ENCODE peak calls at places on chromosomes 13 and 19, in ten cellular contexts. X is effector memory CD4-positive, alpha-beta T cell; K is activated T-helper 2 cell treated with anti-CD3 and anti-CD28 coated beads, Interferon-gamma antibody, Interleukin-2, Interleukin-4, amounts not matched to agents 10 μg/mL and 5 μg/mL and 100 μg/mL, durations not matched to agents 14 hours and 24 hours and 36 hours; S is activated CD4-positive, alpha-beta T cell treated with anti-CD3 and anti-CD28 coated beads, Interleukin-2, amount 50 U/mL, for 1 hour; Y is AG09319; B is T-helper 17 cell; I is Calu3; E is amniotic stem cell; H is stimulated activated CD4-positive, alpha-beta T cell treated with anti-CD3 and anti-CD28 coated beads, Interleukin-4, amount 100 ng/mL, for 1 hour; Z is T-helper 2 cell. O is an unnamed sample.

GRCh38 chr13:48853381-48854102 is 122.2 kb upstream of the FNDC3A start:
- DNase-seq in E (no peak), K (no peak), Y (no peak), I (no peak), Z (no peak), X (no peak), H (no peak), S (no peak), B (no peak), O (no peak)

GRCh38 chr13:40445557-40445990 is 220.9 kb downstream of the FOXO1 start:
- DNase-seq in X (no peak), E (no peak), H (no peak), Z (no peak), B (no peak), K (no peak), I (no peak), S (no peak), Y (no peak), O (peak)

GRCh38 chr19:16351133-16351809 is 26.6 kb downstream of the KLF2 start:
- DNase-seq in K (no peak), X (no peak), Y (no peak), Z (no peak), B (no peak), H (no peak), S (no peak), E (no peak), I (no peak), O (no peak)

GRCh38 chr13:97319088-97319487 is 97.0 kb downstream of the MBNL2 start:
- DNase-seq in Z (no peak), E (no peak), X (no peak), K (no peak), S (no peak), I (no peak), H (no peak), B (no peak), Y (no peak), O (no peak)

GRCh38 chr19:49506575-49507105 is 5.8 kb upstream of the FCGRT start:
- DNase-seq in H (peak), Y (no peak), X (peak), K (peak), B (peak), Z (peak), E (no peak), S (peak), I (peak), O (peak)

GRCh38 chr13:99359493-99359892 is 52.3 kb upstream of the GPR183 start:
- DNase-seq in E (no peak), X (no peak), H (no peak), B (no peak), I (no peak), Z (no peak), Y (no peak), K (no peak), S (no peak), O (no peak)

GRCh38 chr19:50315773-50316448 is 13.3 kb downstream of the KCNC3 start:
- DNase-seq in Y (no peak), I (no peak), H (peak), S (no peak), Z (no peak), K (no peak), X (no peak), B (no peak), E (no peak), O (peak)

GRCh38 chr19:16379521-16380313 is 55.1 kb downstream of the KLF2 start:
- DNase-seq in K (no peak), S (no peak), Y (no peak), X (no peak), B (no peak), Z (no peak), I (no peak), H (no peak), E (no peak), O (no peak)

GRCh38 chr19:51873097-51873496 is 14.7 kb downstream of the ZNF577 start:
- DNase-seq in I (no peak), X (no peak), S (no peak), B (no peak), E (no peak), K (no peak), Z (no peak), H (no peak), Y (no peak), O (no peak)

GRCh38 chr19:5397804-5398692 is 57.2 kb upstream of the ZNRF4 start:
- DNase-seq in Z (no peak), B (no peak), K (no peak), I (peak), Y (no peak), X (no peak), E (no peak), H (no peak), S (no peak), O (no peak)

GRCh38 chr13:98068511-98068910 is 74.4 kb upstream of the FARP1 start:
- DNase-seq in S (no peak), I (peak), K (no peak), E (no peak), B (no peak), H (no peak), Y (no peak), X (no peak), Z (no peak), O (peak)

GRCh38 chr13:98143157-98143553 is 261 bp downstream of the FARP1 start:
- DNase-seq in H (no peak), E (no peak), X (no peak), Y (no peak), S (no peak), Z (no peak), I (no peak), K (no peak), B (no peak), O (peak)

GRCh38 chr19:29753934-29754305 is 38.9 kb upstream of the C19orf12 start:
- DNase-seq in Z (no peak), S (no peak), X (no peak), I (no peak), H (no peak), E (no peak), B (no peak), K (no peak), Y (no peak), O (no peak)

GRCh38 chr19:40976724-40977123 is 14.4 kb upstream of the CYP2B6 start:
- DNase-seq in K (no peak), S (no peak), E (no peak), B (no peak), H (no peak), X (no peak), I (no peak), Z (no peak), Y (no peak), O (no peak)

GRCh38 chr19:29269641-29270040 is 56.7 kb upstream of the UQCRFS1 start:
- DNase-seq in X (no peak), K (no peak), Y (no peak), H (no peak), B (no peak), E (no peak), I (no peak), S (no peak), Z (no peak), O (no peak)

GRCh38 chr19:38070573-38070972 is 153.4 kb downstream of the DPF1 start:
- DNase-seq in H (no peak), B (no peak), I (peak), X (no peak), Z (no peak), E (no peak), S (no peak), K (no peak), Y (peak), O (peak)

GRCh38 chr13:74278901-74279300 is 144.7 kb upstream of the KLF12 start:
- DNase-seq in E (no peak), H (no peak), K (no peak), S (no peak), I (no peak), X (no peak), Y (no peak), Z (no peak), B (no peak), O (no peak)

GRCh38 chr13:60326273-60326672 is 70.7 kb upstream of the TDRD3 start:
- DNase-seq in Y (no peak), K (no peak), E (no peak), H (no peak), S (no peak), X (no peak), Z (no peak), I (no peak), B (no peak), O (no peak)

GRCh38 chr13:112759834-112760233 is 70.0 kb downstream of the ATP11A start:
- DNase-seq in K (no peak), Z (no peak), I (no peak), H (no peak), E (no peak), B (no peak), S (no peak), X (no peak), Y (no peak), O (no peak)

GRCh38 chr19:39111593-39112199 is 13.9 kb upstream of the PAK4 start:
- DNase-seq in I (peak), X (no peak), S (no peak), Z (no peak), H (no peak), K (no peak), E (no peak), B (no peak), Y (no peak), O (peak)

GRCh38 chr13:107866007-107866665 is 349.2 kb downstream of the LIG4 start:
- DNase-seq in H (no peak), Z (no peak), K (no peak), E (no peak), S (no peak), Y (no peak), X (no peak), I (peak), B (no peak), O (peak)

GRCh38 chr19:30861896-30862295 is 487.3 kb downstream of the TSHZ3 start:
- DNase-seq in I (no peak), H (no peak), K (no peak), Y (no peak), B (no peak), X (no peak), E (no peak), Z (no peak), S (no peak), O (no peak)

GRCh38 chr19:20928371-20928770 is 5.3 kb downstream of the ZNF85 start:
- DNase-seq in S (no peak), Z (no peak), E (no peak), Y (no peak), X (no peak), K (no peak), B (no peak), I (no peak), H (no peak), O (no peak)

GRCh38 chr19:7870571-7871279 is 3.5 kb downstream of the PRR36 start:
- DNase-seq in S (peak), B (no peak), K (peak), E (no peak), H (peak), Z (no peak), Y (no peak), I (peak), X (peak), O (peak)

GRCh38 chr19:31408460-31409124 is 59.4 kb upstream of the TSHZ3 start:
- DNase-seq in I (no peak), E (peak), S (no peak), Z (no peak), H (no peak), X (no peak), B (no peak), K (no peak), Y (peak), O (no peak)

GRCh38 chr19:55109527-55110291 is 7.7 kb downstream of the PPP1R12C start:
- DNase-seq in E (no peak), Z (no peak), H (no peak), I (no peak), X (no peak), B (no peak), Y (no peak), S (no peak), K (no peak), O (no peak)

GRCh38 chr19:2775556-2776430 is 7.3 kb downstream of the SGTA start:
- DNase-seq in Z (no peak), X (peak), E (no peak), H (peak), I (no peak), K (peak), Y (no peak), B (peak), S (peak), O (no peak)

GRCh38 chr13:98300956-98301641 is 124.0 kb upstream of the RNF113B start:
- DNase-seq in K (no peak), X (no peak), B (no peak), H (no peak), E (peak), I (peak), Y (peak), S (no peak), Z (no peak), O (no peak)

GRCh38 chr19:17246681-17247425 is 1.1 kb upstream of the NR2F6 start:
- DNase-seq in H (no peak), B (no peak), Z (no peak), X (no peak), Y (no peak), K (no peak), E (no peak), I (no peak), S (no peak), O (no peak)

O was measured in NCI-H345.